ENCODE peak calls at places on chromosome 4, in five cellular contexts. Z, P, F, H and X are unnamed samples.
A peak's percentile ranks its signal among the peaks of the same experiment; 100 is the strongest.

GRCh38 chr4:128859887-128860774 is 50.6 kb downstream of the JADE1 start:
- DNase-seq in Z (no peak), P (no peak), F (no peak), H (no peak), X (peak; percentile 17)

GRCh38 chr4:6217716-6218381 is 17.5 kb upstream of the JAKMIP1 start:
- DNase-seq in Z (no peak), P (no peak), F (no peak), H (no peak), X (no peak)

GRCh38 chr4:4170596-4171150 is 56.1 kb downstream of the OTOP1 start:
- DNase-seq in Z (no peak), P (no peak), F (no peak), H (no peak), X (no peak)

GRCh38 chr4:108247511-108248088 is 78.9 kb upstream of the LEF1 start:
- DNase-seq in Z (peak; percentile 8), P (no peak), F (peak; percentile 48), H (peak; percentile 89), X (peak; percentile 10)

GRCh38 chr4:24274401-24275035 is 309.8 kb downstream of the DHX15 start:
- DNase-seq in Z (no peak), P (no peak), F (no peak), H (no peak), X (no peak)

GRCh38 chr4:66929748-66930147 is 615.6 kb downstream of the CENPC start:
- DNase-seq in Z (no peak), P (no peak), F (no peak), H (no peak), X (no peak)

GRCh38 chr4:2830632-2831610 is 12.7 kb upstream of the ADD1 start:
- DNase-seq in Z (no peak), P (no peak), F (no peak), H (no peak), X (no peak)

GRCh38 chr4:8820178-8821102 is 51.2 kb downstream of the HMX1 start:
- DNase-seq in Z (no peak), P (no peak), F (peak; percentile 28), H (no peak), X (no peak)

GRCh38 chr4:92333056-92333455 is 29.3 kb downstream of the GRID2 start:
- DNase-seq in Z (no peak), P (no peak), F (no peak), H (no peak), X (no peak)

GRCh38 chr4:56077676-56078075 is 128.9 kb downstream of the CEP135 start:
- DNase-seq in Z (no peak), P (no peak), F (no peak), H (no peak), X (no peak)

GRCh38 chr4:132923516-132923915 is 225.6 kb upstream of the PCDH10 start:
- DNase-seq in Z (no peak), P (no peak), F (no peak), H (no peak), X (no peak)

GRCh38 chr4:34824515-34824914 is 1419.8 kb downstream of the ARAP2 start:
- DNase-seq in Z (no peak), P (no peak), F (no peak), H (no peak), X (no peak)

GRCh38 chr4:172202480-172203076 is 389.4 kb downstream of the GALNTL6 start:
- DNase-seq in Z (peak; percentile 32), P (peak; percentile 10), F (no peak), H (peak; percentile 45), X (peak; percentile 17)

GRCh38 chr4:80183196-80184052 is 13.9 kb upstream of the PRDM8 start:
- DNase-seq in Z (no peak), P (no peak), F (no peak), H (no peak), X (no peak)

GRCh38 chr4:76558391-76559235 is 123.6 kb downstream of the SHROOM3 start:
- DNase-seq in Z (no peak), P (no peak), F (no peak), H (no peak), X (no peak)

GRCh38 chr4:36332023-36332781 is 50.8 kb downstream of the DTHD1 start:
- DNase-seq in Z (no peak), P (no peak), F (no peak), H (no peak), X (no peak)

GRCh38 chr4:37970702-37971101 is 10.5 kb downstream of the PTTG2 start:
- DNase-seq in Z (peak; percentile 21), P (peak; percentile 47), F (no peak), H (peak; percentile 21), X (peak; percentile 49)
- TF ChIP-seq EZH2 in Z (no peak), P (no peak), F (no peak), H (no peak), X (no peak)

GRCh38 chr4:25379591-25379990 is 2.5 kb downstream of the ANAPC4 start:
- DNase-seq in Z (no peak), P (no peak), F (no peak), H (peak; percentile 67), X (no peak)
- H3K4me3 ChIP-seq in Z (no peak overlapping the region), P (no peak overlapping the region), F (no peak overlapping the region), H (no peak overlapping the region), X (no peak overlapping the region)

GRCh38 chr4:114146947-114147618 is 167.6 kb upstream of the ARSJ start:
- DNase-seq in Z (no peak), P (no peak), F (no peak), H (no peak), X (no peak)
- TF ChIP-seq POLR2A in Z (no peak), P (no peak), F (no peak), H (no peak), X (no peak)

GRCh38 chr4:7254736-7255487 is 62.6 kb downstream of the SORCS2 start:
- DNase-seq in Z (no peak), P (no peak), F (no peak), H (no peak), X (no peak)

GRCh38 chr4:7253806-7254205 is 61.5 kb downstream of the SORCS2 start:
- DNase-seq in Z (no peak), P (no peak), F (no peak), H (no peak), X (no peak)

GRCh38 chr4:7252510-7253340 is 60.4 kb downstream of the SORCS2 start:
- DNase-seq in Z (no peak), P (no peak), F (no peak), H (peak; percentile 20), X (no peak)

GRCh38 chr4:7252051-7252450 is 59.7 kb downstream of the SORCS2 start:
- DNase-seq in Z (no peak), P (no peak), F (no peak), H (no peak), X (no peak)

GRCh38 chr4:7253341-7253700 is 61.0 kb downstream of the SORCS2 start:
- DNase-seq in Z (no peak), P (no peak), F (no peak), H (no peak), X (no peak)
- TF ChIP-seq EZH2 in Z (no peak), P (no peak), F (no peak), H (no peak), X (no peak)

GRCh38 chr4:81214144-81214517 is 891 bp downstream of the PRKG2 start:
- DNase-seq in Z (no peak), P (no peak), F (no peak), H (no peak), X (no peak)
- H3K4me3 ChIP-seq in Z (no peak overlapping the region), P (no peak overlapping the region), F (peak overlapping the region; percentile 67), H (no peak overlapping the region), X (no peak overlapping the region)

GRCh38 chr4:102616661-102617060 is 115.5 kb downstream of the NFKB1 start:
- DNase-seq in Z (no peak), P (no peak), F (no peak), H (no peak), X (peak; percentile 42)

GRCh38 chr4:102610476-102610875 is 109.3 kb downstream of the NFKB1 start:
- DNase-seq in Z (no peak), P (no peak), F (no peak), H (no peak), X (no peak)

GRCh38 chr4:102612195-102612594 is 111.0 kb downstream of the NFKB1 start:
- DNase-seq in Z (no peak), P (no peak), F (no peak), H (no peak), X (no peak)

GRCh38 chr4:102612824-102613366 is 111.7 kb downstream of the NFKB1 start:
- DNase-seq in Z (no peak), P (no peak), F (no peak), H (no peak), X (peak; percentile 56)

DNA sequence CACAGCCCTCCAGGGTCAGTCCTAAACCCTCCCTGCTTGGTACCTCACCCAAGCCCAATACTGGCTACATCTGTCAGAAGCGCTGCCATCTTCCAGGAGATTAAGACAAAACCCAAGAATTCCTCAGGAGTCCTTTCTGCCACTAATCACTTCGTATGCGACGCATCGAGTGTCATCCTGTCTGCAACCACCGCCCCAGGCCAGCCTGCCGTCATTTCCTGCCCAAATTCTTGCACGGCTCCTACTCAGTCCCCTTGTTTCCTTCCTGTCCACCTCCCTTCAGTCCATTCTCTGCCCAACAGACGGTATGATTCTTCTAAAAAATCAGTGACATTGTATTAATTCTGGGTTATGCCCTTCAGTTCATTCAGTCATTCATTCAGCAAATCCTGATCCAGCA is 113.6 kb downstream of the NFKB1 start:
- DNase-seq in Z (no peak), P (no peak), F (no peak), H (no peak), X (no peak)
- TF ChIP-seq POLR2A in Z (no peak), P (no peak), F (no peak), H (no peak), X (no peak)

DNA sequence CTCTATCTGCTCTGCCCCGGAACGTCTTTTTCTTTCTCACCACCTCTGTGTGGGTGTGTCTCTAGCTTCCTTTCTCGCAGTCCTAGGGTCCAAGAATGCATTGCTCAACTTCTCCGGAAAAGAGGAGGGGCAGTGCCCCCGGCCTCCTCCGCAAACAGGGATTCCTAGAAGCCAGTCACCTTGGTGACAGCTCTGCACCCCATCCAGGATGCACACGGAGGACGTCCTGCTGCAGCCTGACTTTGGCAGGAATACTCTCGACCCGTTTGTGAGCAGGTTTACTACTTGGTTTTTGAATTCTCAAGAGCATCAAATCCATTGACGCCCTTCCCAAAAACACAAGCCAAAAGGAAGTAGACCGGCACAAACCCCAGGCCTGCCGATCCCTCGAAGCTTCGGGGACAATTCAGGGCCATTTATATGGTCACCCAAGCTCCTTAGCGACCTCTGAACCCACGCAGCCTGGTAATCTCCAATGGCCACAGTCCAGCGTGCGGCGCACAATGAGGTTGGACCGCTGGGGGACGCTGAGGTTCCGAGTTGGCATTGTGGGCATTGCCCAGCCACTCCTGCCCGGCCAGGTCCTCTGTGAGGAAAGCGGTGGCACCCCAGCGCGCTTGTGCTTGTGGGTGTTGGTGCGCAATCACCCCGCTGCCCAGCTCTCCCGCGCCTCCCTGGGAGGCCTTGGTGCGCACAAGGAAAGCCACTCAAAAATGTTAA is 9.8 kb downstream of the NKX3-2 start:
- DNase-seq in Z (no peak), P (no peak), F (peak; percentile 62), H (no peak), X (no peak)
- TF ChIP-seq EZH2 in Z (no peak), P (no peak), F (peak; percentile 89), H (no peak), X (peak; percentile 28)

GRCh38 chr4:69104719-69105275 is 8.5 kb downstream of the UGT2B7 start:
- DNase-seq in Z (no peak), P (no peak), F (no peak), H (no peak), X (no peak)
- H3K4me3 ChIP-seq in Z (no peak overlapping the region), P (no peak overlapping the region), F (no peak overlapping the region), H (no peak overlapping the region), X (no peak overlapping the region)